ENCODE peak calls at places on chromosome 13, in ten cellular contexts. One of them, this sample, is unnamed.

GRCh38 chr13:59480398-59480797 is 683.3 kb downstream of the DIAPH3 start:
- DNase-seq in esophagus muscularis mucosa: no peak
- DNase-seq in HCT116: no peak
- DNase-seq in H1: no peak
- DNase-seq in K562: no peak
- DNase-seq in sigmoid colon: no peak
- DNase-seq in breast epithelium: no peak
- DNase-seq in upper lobe of left lung: no peak
- DNase-seq in stomach: no peak
- DNase-seq in prostate gland: no peak
- DNase-seq in this sample: no peak

GRCh38 chr13:54709546-54709945 is 1680.9 kb downstream of the OLFM4 start:
- DNase-seq in esophagus muscularis mucosa: no peak
- DNase-seq in HCT116: no peak
- DNase-seq in H1: no peak
- DNase-seq in K562: no peak
- DNase-seq in sigmoid colon: no peak
- DNase-seq in breast epithelium: no peak
- DNase-seq in upper lobe of left lung: no peak
- DNase-seq in stomach: no peak
- DNase-seq in prostate gland: no peak
- DNase-seq in this sample: no peak

GRCh38 chr13:34611678-34612077 is 330.4 kb upstream of the NBEA start:
- DNase-seq in esophagus muscularis mucosa: peak; percentile 42
- DNase-seq in HCT116: no peak
- DNase-seq in H1: no peak
- DNase-seq in K562: no peak
- DNase-seq in sigmoid colon: no peak
- DNase-seq in breast epithelium: no peak
- DNase-seq in upper lobe of left lung: no peak
- DNase-seq in stomach: no peak
- DNase-seq in prostate gland: no peak
- DNase-seq in this sample: no peak

GRCh38 chr13:43698743-43699142 is 88.0 kb downstream of the ENOX1 start:
- DNase-seq in esophagus muscularis mucosa: no peak
- DNase-seq in HCT116: no peak
- DNase-seq in H1: no peak
- DNase-seq in K562: no peak
- DNase-seq in sigmoid colon: no peak
- DNase-seq in breast epithelium: no peak
- DNase-seq in upper lobe of left lung: no peak
- DNase-seq in stomach: no peak
- DNase-seq in prostate gland: no peak
- DNase-seq in this sample: no peak

GRCh38 chr13:73778242-73778864 is 355.9 kb downstream of the KLF12 start:
- DNase-seq in esophagus muscularis mucosa: no peak
- DNase-seq in HCT116: no peak
- DNase-seq in H1: no peak
- DNase-seq in K562: no peak
- DNase-seq in sigmoid colon: no peak
- DNase-seq in breast epithelium: no peak
- DNase-seq in upper lobe of left lung: no peak
- DNase-seq in stomach: no peak
- DNase-seq in prostate gland: no peak
- DNase-seq in this sample: no peak

GRCh38 chr13:100306444-100306999 is 217.6 kb downstream of the PCCA start:
- DNase-seq in esophagus muscularis mucosa: no peak
- DNase-seq in HCT116: no peak
- DNase-seq in H1: no peak
- DNase-seq in K562: no peak
- DNase-seq in sigmoid colon: no peak
- DNase-seq in breast epithelium: no peak
- DNase-seq in upper lobe of left lung: no peak
- DNase-seq in stomach: no peak
- DNase-seq in prostate gland: no peak
- DNase-seq in this sample: no peak

GRCh38 chr13:53781941-53782340 is 753.3 kb downstream of the OLFM4 start:
- DNase-seq in esophagus muscularis mucosa: no peak
- DNase-seq in HCT116: no peak
- DNase-seq in H1: no peak
- DNase-seq in K562: no peak
- DNase-seq in sigmoid colon: no peak
- DNase-seq in breast epithelium: no peak
- DNase-seq in upper lobe of left lung: no peak
- DNase-seq in stomach: no peak
- DNase-seq in prostate gland: no peak
- DNase-seq in this sample: no peak

GRCh38 chr13:57631607-57632275 is at the start of gene PCDH17:
- DNase-seq in esophagus muscularis mucosa: no peak
- DNase-seq in HCT116: no peak
- DNase-seq in H1: no peak
- DNase-seq in K562: no peak
- DNase-seq in sigmoid colon: no peak
- DNase-seq in breast epithelium: no peak
- DNase-seq in upper lobe of left lung: no peak
- DNase-seq in stomach: peak; percentile 34
- DNase-seq in prostate gland: no peak
- DNase-seq in this sample: peak; percentile 7

GRCh38 chr13:73793361-73793760 is 340.8 kb downstream of the KLF12 start:
- DNase-seq in esophagus muscularis mucosa: no peak
- DNase-seq in HCT116: no peak
- DNase-seq in H1: no peak
- DNase-seq in K562: no peak
- DNase-seq in sigmoid colon: no peak
- DNase-seq in breast epithelium: no peak
- DNase-seq in upper lobe of left lung: no peak
- DNase-seq in stomach: no peak
- DNase-seq in prostate gland: no peak
- DNase-seq in this sample: no peak

GRCh38 chr13:21902709-21903098 is 231.8 kb downstream of the FGF9 start:
- DNase-seq in esophagus muscularis mucosa: no peak
- DNase-seq in HCT116: no peak
- DNase-seq in H1: no peak
- DNase-seq in K562: no peak
- DNase-seq in sigmoid colon: no peak
- DNase-seq in breast epithelium: no peak
- DNase-seq in upper lobe of left lung: no peak
- DNase-seq in stomach: no peak
- DNase-seq in prostate gland: no peak
- DNase-seq in this sample: no peak

GRCh38 chr13:41463823-41464602 is 6.7 kb downstream of the RGCC start:
- DNase-seq in esophagus muscularis mucosa: no peak
- DNase-seq in HCT116: no peak
- DNase-seq in H1: no peak
- DNase-seq in K562: peak; percentile 74
- DNase-seq in sigmoid colon: no peak
- DNase-seq in breast epithelium: no peak
- DNase-seq in upper lobe of left lung: no peak
- DNase-seq in stomach: no peak
- DNase-seq in prostate gland: no peak
- DNase-seq in this sample: peak; percentile 20

GRCh38 chr13:110388141-110388943 is 81.3 kb downstream of the COL4A2 start:
- DNase-seq in esophagus muscularis mucosa: no peak
- DNase-seq in HCT116: no peak
- DNase-seq in H1: no peak
- DNase-seq in K562: no peak
- DNase-seq in sigmoid colon: peak; percentile 97
- DNase-seq in breast epithelium: peak; percentile 50
- DNase-seq in upper lobe of left lung: peak; percentile 49
- DNase-seq in stomach: no peak
- DNase-seq in prostate gland: peak; percentile 39
- DNase-seq in this sample: peak; percentile 52
- TF ChIP-seq POLR2A in esophagus muscularis mucosa: no peak
- TF ChIP-seq POLR2A in HCT116: no peak
- TF ChIP-seq POLR2A in H1: no peak
- TF ChIP-seq POLR2A in K562: no peak
- TF ChIP-seq POLR2A in sigmoid colon: peak; percentile 68
- TF ChIP-seq POLR2A in breast epithelium: no peak
- TF ChIP-seq POLR2A in upper lobe of left lung: no peak
- TF ChIP-seq POLR2A in stomach: no peak
- TF ChIP-seq POLR2A in prostate gland: no peak
- TF ChIP-seq POLR2A in this sample: no peak

GRCh38 chr13:112842343-112842856 is 126.6 kb upstream of the MCF2L start:
- DNase-seq in esophagus muscularis mucosa: no peak
- DNase-seq in HCT116: no peak
- DNase-seq in H1: no peak
- DNase-seq in K562: no peak
- DNase-seq in sigmoid colon: no peak
- DNase-seq in breast epithelium: no peak
- DNase-seq in upper lobe of left lung: no peak
- DNase-seq in stomach: no peak
- DNase-seq in prostate gland: no peak
- DNase-seq in this sample: no peak
- H3K27ac ChIP-seq in esophagus muscularis mucosa: peak overlapping the region; percentile 22
- H3K27ac ChIP-seq in HCT116: no peak overlapping the region
- H3K27ac ChIP-seq in H1: no peak overlapping the region
- H3K27ac ChIP-seq in K562: no peak overlapping the region
- H3K27ac ChIP-seq in sigmoid colon: peak overlapping the region; percentile 32
- H3K27ac ChIP-seq in breast epithelium: no peak overlapping the region
- H3K27ac ChIP-seq in upper lobe of left lung: peak overlapping the region; percentile 26
- H3K27ac ChIP-seq in stomach: peak overlapping the region; percentile 59
- H3K27ac ChIP-seq in prostate gland: no peak overlapping the region
- H3K27ac ChIP-seq in this sample: no peak overlapping the region

GRCh38 chr13:27424246-27425150 is at the start of gene GTF3A:
- DNase-seq in esophagus muscularis mucosa: no peak
- DNase-seq in HCT116: peak; percentile 54
- DNase-seq in H1: peak; percentile 46
- DNase-seq in K562: peak; percentile 92
- DNase-seq in sigmoid colon: peak; percentile 89
- DNase-seq in breast epithelium: peak; percentile 69
- DNase-seq in upper lobe of left lung: peak; percentile 87
- DNase-seq in stomach: peak; percentile 88
- DNase-seq in prostate gland: peak; percentile 72
- DNase-seq in this sample: peak; percentile 88
- TF ChIP-seq POLR2AphosphoS5 in esophagus muscularis mucosa: peak; percentile 93
- TF ChIP-seq POLR2AphosphoS5 in HCT116: peak; percentile 88
- TF ChIP-seq POLR2AphosphoS5 in H1: no peak
- TF ChIP-seq POLR2AphosphoS5 in K562: peak; percentile 44
- TF ChIP-seq POLR2AphosphoS5 in sigmoid colon: peak; percentile 88
- TF ChIP-seq POLR2AphosphoS5 in breast epithelium: peak; percentile 73
- TF ChIP-seq POLR2AphosphoS5 in upper lobe of left lung: peak; percentile 86
- TF ChIP-seq POLR2AphosphoS5 in stomach: peak; percentile 91
- TF ChIP-seq POLR2AphosphoS5 in prostate gland: peak; percentile 52
- TF ChIP-seq POLR2AphosphoS5 in this sample: peak; percentile 83

GRCh38 chr13:106917673-106918652 is 350.0 kb upstream of the ARGLU1 start:
- DNase-seq in esophagus muscularis mucosa: peak; percentile 94
- DNase-seq in HCT116: peak; percentile 22
- DNase-seq in H1: peak; percentile 34
- DNase-seq in K562: peak; percentile 46
- DNase-seq in sigmoid colon: peak; percentile 78
- DNase-seq in breast epithelium: peak; percentile 51
- DNase-seq in upper lobe of left lung: peak; percentile 64
- DNase-seq in stomach: peak; percentile 79
- DNase-seq in prostate gland: peak; percentile 59
- DNase-seq in this sample: peak; percentile 78
- TF ChIP-seq POLR2A in esophagus muscularis mucosa: no peak
- TF ChIP-seq POLR2A in HCT116: no peak
- TF ChIP-seq POLR2A in H1: peak; percentile 80
- TF ChIP-seq POLR2A in K562: no peak
- TF ChIP-seq POLR2A in sigmoid colon: no peak
- TF ChIP-seq POLR2A in breast epithelium: no peak
- TF ChIP-seq POLR2A in upper lobe of left lung: no peak
- TF ChIP-seq POLR2A in stomach: no peak
- TF ChIP-seq POLR2A in prostate gland: no peak
- TF ChIP-seq POLR2A in this sample: no peak

This sample was measured in transverse colon.